ENCODE peak calls at places on chromosomes 5 and 9, in eight cellular contexts. Z, K, W, T, H, U, Q and G are unnamed samples.

GRCh38 chr5:144742376-144742775 is 571.7 kb downstream of the KCTD16 start:
- DNase-seq in Z (no peak), K (no peak), W (no peak), T (no peak), H (no peak), U (no peak), Q (no peak), G (no peak)

GRCh38 chr5:23994581-23995370 is 487.4 kb downstream of the PRDM9 start:
- DNase-seq in Z (no peak), K (no peak), W (no peak), T (no peak), H (no peak), U (no peak), Q (no peak), G (no peak)

GRCh38 chr5:146137967-146138403 is 32.6 kb upstream of the PLAC8L1 start:
- DNase-seq in Z (peak), K (no peak), W (no peak), T (no peak), H (peak), U (no peak), Q (no peak), G (no peak)

GRCh38 chr5:170441385-170441784 is 52.2 kb upstream of the KCNMB1 start:
- DNase-seq in Z (no peak), K (no peak), W (no peak), T (no peak), H (no peak), U (no peak), Q (no peak), G (peak)

GRCh38 chr9:107539427-107540154 is 50.0 kb upstream of the KLF4 start:
- DNase-seq in Z (no peak), K (no peak), W (no peak), T (no peak), H (peak), U (no peak), Q (no peak), G (no peak)

GRCh38 chr9:129676287-129676686 is 10.8 kb downstream of the PRRX2 start:
- DNase-seq in Z (no peak), K (no peak), W (no peak), T (no peak), H (no peak), U (no peak), Q (no peak), G (no peak)

GRCh38 chr5:109705596-109705995 is 15.9 kb downstream of the MAN2A1 start:
- DNase-seq in Z (peak), K (no peak), W (no peak), T (no peak), H (no peak), U (no peak), Q (no peak), G (no peak)

GRCh38 chr5:134458234-134458633 is 46.6 kb upstream of the CDKN2AIPNL start:
- DNase-seq in Z (peak), K (no peak), W (no peak), T (no peak), H (no peak), U (peak), Q (peak), G (no peak)

GRCh38 chr9:3880851-3881250 is 355.1 kb upstream of the RFX3 start:
- DNase-seq in Z (peak), K (no peak), W (no peak), T (no peak), H (no peak), U (no peak), Q (no peak), G (no peak)

GRCh38 chr5:132775439-132776076 is 1.5 kb downstream of the SEPTIN8 start:
- DNase-seq in Z (no peak), K (no peak), W (no peak), T (no peak), H (no peak), U (no peak), Q (no peak), G (no peak)

GRCh38 chr5:132506094-132506692 is 15.6 kb upstream of the IRF1 start:
- DNase-seq in Z (peak), K (peak), W (no peak), T (no peak), H (no peak), U (no peak), Q (no peak), G (no peak)

GRCh38 chr5:146173597-146173996 is 8.9 kb downstream of the LARS1 start:
- DNase-seq in Z (no peak), K (no peak), W (no peak), T (no peak), H (no peak), U (no peak), Q (no peak), G (no peak)

GRCh38 chr9:94108584-94108983 is 24.3 kb downstream of the PTPDC1 start:
- DNase-seq in Z (peak), K (no peak), W (no peak), T (no peak), H (no peak), U (no peak), Q (no peak), G (no peak)

GRCh38 chr5:134840811-134841210 is 5.0 kb upstream of the C5orf24 start:
- DNase-seq in Z (no peak), K (no peak), W (no peak), T (no peak), H (no peak), U (no peak), Q (no peak), G (no peak)

GRCh38 chr5:7537573-7537972 is 141.6 kb downstream of the ADCY2 start:
- DNase-seq in Z (no peak), K (no peak), W (no peak), T (no peak), H (no peak), U (no peak), Q (no peak), G (no peak)

GRCh38 chr9:99823392-99824377 is 2.0 kb downstream of the NR4A3 start:
- DNase-seq in Z (peak), K (peak), W (no peak), T (no peak), H (peak), U (peak), Q (peak), G (peak)

GRCh38 chr9:99825158-99826046 is 3.7 kb downstream of the NR4A3 start:
- DNase-seq in Z (no peak), K (no peak), W (no peak), T (no peak), H (peak), U (peak), Q (no peak), G (no peak)

GRCh38 chr9:99822596-99823391 is 1.1 kb downstream of the NR4A3 start:
- DNase-seq in Z (peak), K (peak), W (no peak), T (no peak), H (peak), U (peak), Q (peak), G (peak)

GRCh38 chr9:99826579-99826978 is 4.9 kb downstream of the NR4A3 start:
- DNase-seq in Z (no peak), K (no peak), W (no peak), T (no peak), H (no peak), U (no peak), Q (no peak), G (no peak)

GRCh38 chr9:99824378-99825157 is 2.9 kb downstream of the NR4A3 start:
- DNase-seq in Z (peak), K (no peak), W (no peak), T (no peak), H (peak), U (peak), Q (peak), G (peak)
- TF ChIP-seq CTCF in Z (peak), K (no peak), W (peak), T (no peak), H (peak), U (no peak), Q (peak), G (peak)

GRCh38 chr9:13001989-13002580 is 227.3 kb downstream of the LURAP1L start:
- DNase-seq in Z (no peak), K (no peak), W (no peak), T (no peak), H (no peak), U (no peak), Q (no peak), G (no peak)
- H3K4me3 ChIP-seq in Z (no peak), K (no peak), W (no peak), T (no peak), H (no peak), U (no peak), Q (no peak), G (no peak)

GRCh38 chr9:91795500-91796241 is 154.4 kb downstream of the ROR2 start:
- DNase-seq in Z (no peak), K (peak), W (no peak), T (peak), H (no peak), U (no peak), Q (no peak), G (no peak)
- H3K27ac ChIP-seq in Z (peak), K (no peak), W (peak), T (peak), H (no peak), U (no peak), Q (no peak), G (no peak)

GRCh38 chr9:121599186-121599871 is 52.1 kb upstream of the DAB2IP start:
- DNase-seq in Z (peak), K (peak), W (no peak), T (peak), H (no peak), U (peak), Q (peak), G (peak)

GRCh38 chr9:121597693-121598166 is 53.7 kb upstream of the DAB2IP start:
- DNase-seq in Z (no peak), K (no peak), W (no peak), T (no peak), H (no peak), U (no peak), Q (no peak), G (no peak)

GRCh38 chr9:121599872-121600585 is 51.4 kb upstream of the DAB2IP start:
- DNase-seq in Z (no peak), K (no peak), W (no peak), T (no peak), H (no peak), U (no peak), Q (no peak), G (no peak)

GRCh38 chr9:121596515-121596914 is 54.9 kb upstream of the DAB2IP start:
- DNase-seq in Z (no peak), K (no peak), W (no peak), T (no peak), H (no peak), U (no peak), Q (no peak), G (no peak)

GRCh38 chr9:121598167-121599000 is 53.0 kb upstream of the DAB2IP start:
- DNase-seq in Z (peak), K (peak), W (no peak), T (peak), H (no peak), U (peak), Q (peak), G (peak)
- TF ChIP-seq CTCF in Z (peak), K (peak), W (peak), T (peak), H (no peak), U (peak), Q (peak), G (no peak)

GRCh38 chr9:35162605-35163315 is 951 bp downstream of the UNC13B start:
- DNase-seq in Z (no peak), K (no peak), W (no peak), T (no peak), H (peak), U (no peak), Q (no peak), G (no peak)
- H3K4me3 ChIP-seq in Z (peak), K (peak), W (peak), T (peak), H (peak), U (peak), Q (peak), G (peak)

GRCh38 chr9:76773051-76773450 is 8.8 kb downstream of the PCA3 start:
- DNase-seq in Z (peak), K (no peak), W (no peak), T (no peak), H (no peak), U (no peak), Q (no peak), G (no peak)
- H3K27ac ChIP-seq in Z (no peak), K (no peak), W (no peak), T (no peak), H (no peak), U (no peak), Q (no peak), G (no peak)